ENCODE peak calls at places on chromosomes 16 and 17, in nine cellular contexts. D is ovary, C is sigmoid colon, R is cardiac muscle cell, T is RWPE1, P is thoracic aorta, I is body of pancreas, Q is lower lobe of right lung, A is brain microvascular endothelial cell. Y is an unnamed sample.
A peak's percentile ranks its signal among the peaks of the same experiment; 100 is the strongest.

GRCh38 chr16:4610011-4611005 is 4.4 kb downstream of the UBALD1 start:
- DNase-seq in D (no peak), C (no peak), R (no peak), T (no peak), P (no peak), I (no peak), Q (no peak), A (no peak), Y (peak; percentile 69)

GRCh38 chr17:75869282-75870141 is 8.9 kb downstream of the TRIM47 start:
- DNase-seq in D (peak; percentile 62), C (peak; percentile 85), R (peak; percentile 83), T (no peak), P (no peak), I (no peak), Q (no peak), A (no peak), Y (no peak)

GRCh38 chr17:57662644-57663308 is 82.3 kb downstream of the CCDC182 start:
- DNase-seq in D (peak; percentile 96), C (peak; percentile 97), R (peak; percentile 99), T (peak; percentile 98), P (peak; percentile 88), I (peak; percentile 94), Q (peak; percentile 93), A (peak; percentile 98), Y (peak; percentile 84)

GRCh38 chr16:25478476-25478875 is 213.3 kb upstream of the HS3ST4 start:
- DNase-seq in D (no peak), C (no peak), R (no peak), T (no peak), P (no peak), I (no peak), Q (no peak), A (no peak), Y (no peak)

GRCh38 chr16:85759631-85760419 is 8.9 kb upstream of the C16orf74 start:
- DNase-seq in D (no peak), C (no peak), R (no peak), T (no peak), P (no peak), I (peak; percentile 72), Q (peak; percentile 75), A (no peak), Y (peak; percentile 93)

GRCh38 chr17:77772461-77772897 is 186.0 kb upstream of the TNRC6C start:
- DNase-seq in D (no peak), C (no peak), R (peak; percentile 82), T (peak; percentile 25), P (no peak), I (peak; percentile 46), Q (peak; percentile 64), A (peak; percentile 58), Y (peak; percentile 91)

GRCh38 chr16:20774703-20775362 is 11.0 kb downstream of the ACSM3 start:
- DNase-seq in D (peak; percentile 26), C (no peak), R (peak; percentile 72), T (peak; percentile 57), P (no peak), I (peak; percentile 82), Q (peak; percentile 86), A (peak; percentile 76), Y (peak; percentile 76)

GRCh38 chr16:86800914-86801313 is 222.6 kb downstream of the FOXL1 start:
- DNase-seq in D (no peak), C (no peak), R (no peak), T (no peak), P (no peak), I (no peak), Q (no peak), A (no peak), Y (no peak)

GRCh38 chr16:67240506-67240905 is 6.8 kb downstream of the FHOD1 start:
- DNase-seq in D (no peak), C (no peak), R (no peak), T (no peak), P (no peak), I (no peak), Q (peak; percentile 84), A (peak; percentile 22), Y (peak; percentile 46)

GRCh38 chr16:4944333-4945281 is 7.7 kb upstream of the PPL start:
- DNase-seq in D (peak; percentile 97), C (peak; percentile 98), R (peak; percentile 99), T (peak; percentile 96), P (peak; percentile 89), I (peak; percentile 94), Q (peak; percentile 91), A (peak; percentile 81), Y (no peak)

GRCh38 chr16:11456741-11457140 is 111.5 kb downstream of the RMI2 start:
- DNase-seq in D (no peak), C (no peak), R (no peak), T (no peak), P (no peak), I (no peak), Q (no peak), A (no peak), Y (peak; percentile 40)

GRCh38 chr17:74272731-74273201 is 1.3 kb upstream of the DNAI2 start:
- DNase-seq in D (no peak), C (no peak), R (peak; percentile 80), T (no peak), P (no peak), I (no peak), Q (no peak), A (peak; percentile 13), Y (no peak)

GRCh38 chr17:31548709-31549108 is 157.2 kb downstream of the RAB11FIP4 start:
- DNase-seq in D (no peak), C (no peak), R (no peak), T (no peak), P (no peak), I (no peak), Q (no peak), A (no peak), Y (peak; percentile 51)

GRCh38 chr17:31550389-31551056 is 159.0 kb downstream of the RAB11FIP4 start:
- DNase-seq in D (no peak), C (no peak), R (peak; percentile 41), T (no peak), P (no peak), I (no peak), Q (peak; percentile 60), A (no peak), Y (no peak)

GRCh38 chr17:31549121-31549524 is 157.6 kb downstream of the RAB11FIP4 start:
- DNase-seq in D (no peak), C (no peak), R (no peak), T (peak; percentile 20), P (no peak), I (no peak), Q (no peak), A (no peak), Y (no peak)

GRCh38 chr17:31552568-31552967 is 161.1 kb downstream of the RAB11FIP4 start:
- DNase-seq in D (no peak), C (no peak), R (no peak), T (no peak), P (no peak), I (no peak), Q (no peak), A (no peak), Y (no peak)

GRCh38 chr17:31549525-31550388 is 158.3 kb downstream of the RAB11FIP4 start:
- DNase-seq in D (peak; percentile 92), C (peak; percentile 96), R (peak; percentile 95), T (peak; percentile 92), P (peak; percentile 76), I (peak; percentile 97), Q (peak; percentile 93), A (peak; percentile 87), Y (peak; percentile 96)
- TF ChIP-seq CTCF in D (no peak), C (no peak), R (no peak), T (no peak), P (peak; percentile 9), I (no peak), Q (no peak), A (no peak), Y (no peak)

DNA sequence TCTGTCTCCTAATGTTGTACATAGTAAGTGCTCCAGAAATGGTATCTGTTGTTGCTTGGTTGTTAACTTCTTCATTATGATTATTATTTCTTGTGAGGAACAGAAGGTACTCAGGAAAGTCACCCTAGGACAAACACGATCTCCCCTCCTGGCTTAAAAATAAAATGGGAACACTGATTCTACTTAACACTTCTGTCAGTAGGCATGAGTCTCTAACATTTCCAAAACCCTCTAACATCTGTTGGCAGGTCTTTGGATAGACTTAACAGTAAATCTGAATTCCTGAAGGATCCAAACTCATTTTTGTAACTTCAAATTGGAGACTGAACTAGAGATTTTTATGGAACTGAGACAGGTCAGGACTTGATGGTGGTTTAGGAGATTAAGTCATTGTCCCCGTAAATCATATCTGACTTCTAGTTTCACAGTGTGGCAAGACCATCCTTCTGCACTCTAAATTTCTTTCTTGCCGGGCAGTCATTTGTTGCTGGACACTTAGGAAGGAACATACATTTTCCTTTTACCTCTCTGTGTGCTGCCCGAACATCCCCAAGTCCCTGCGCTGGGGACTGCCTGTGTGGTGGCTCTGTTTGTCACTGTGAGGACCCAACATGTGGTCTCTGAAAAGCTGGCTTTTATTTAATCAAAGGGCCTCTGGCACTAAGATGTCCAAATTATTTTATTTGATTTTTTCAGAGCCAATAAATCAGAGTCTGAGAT is 149.9 kb downstream of the NPIPB5 start:
- DNase-seq in D (no peak), C (peak; percentile 50), R (no peak), T (no peak), P (no peak), I (no peak), Q (no peak), A (no peak), Y (no peak)
- H3K27ac ChIP-seq in D (no peak overlapping the region), C (no peak overlapping the region), R (no peak overlapping the region), T (no peak overlapping the region), P (no peak overlapping the region), I (no peak overlapping the region), Q (no peak overlapping the region), A (no peak overlapping the region), Y (no peak overlapping the region)

GRCh38 chr16:3021449-3022207 is 1.5 kb downstream of the TNFRSF12A start:
- DNase-seq in D (peak; percentile 77), C (peak; percentile 90), R (peak; percentile 89), T (peak; percentile 68), P (peak; percentile 75), I (peak; percentile 87), Q (peak; percentile 90), A (peak; percentile 91), Y (no peak)
- TF ChIP-seq CTCF in D (no peak), C (no peak), R (peak; percentile 38), T (peak; percentile 17), P (peak; percentile 6), I (no peak), Q (peak; percentile 33), A (peak; percentile 49), Y (peak; percentile 40)

GRCh38 chr17:34199932-34200534 is 55.1 kb upstream of the CCL2 start:
- DNase-seq in D (peak; percentile 82), C (peak; percentile 91), R (peak; percentile 92), T (peak; percentile 74), P (peak; percentile 14), I (peak; percentile 83), Q (peak; percentile 48), A (peak; percentile 80), Y (peak; percentile 72)

GRCh38 chr17:34195987-34196386 is 59.1 kb upstream of the CCL2 start:
- DNase-seq in D (no peak), C (no peak), R (no peak), T (no peak), P (no peak), I (no peak), Q (no peak), A (no peak), Y (no peak)

GRCh38 chr17:34199449-34199848 is 55.6 kb upstream of the CCL2 start:
- DNase-seq in D (no peak), C (no peak), R (no peak), T (no peak), P (no peak), I (no peak), Q (no peak), A (no peak), Y (no peak)

GRCh38 chr17:34201225-34201624 is 53.9 kb upstream of the CCL2 start:
- DNase-seq in D (no peak), C (no peak), R (peak; percentile 25), T (no peak), P (no peak), I (no peak), Q (no peak), A (no peak), Y (no peak)

GRCh38 chr17:34198519-34198918 is 56.6 kb upstream of the CCL2 start:
- DNase-seq in D (no peak), C (no peak), R (no peak), T (no peak), P (no peak), I (no peak), Q (no peak), A (no peak), Y (no peak)
- H3K27ac ChIP-seq in D (no peak overlapping the region), C (no peak overlapping the region), R (no peak overlapping the region), T (no peak overlapping the region), P (no peak overlapping the region), I (no peak overlapping the region), Q (no peak overlapping the region), A (no peak overlapping the region), Y (no peak overlapping the region)

Y was measured in spleen.